ENCODE peak calls at places on chromosomes 5 and 9, in seven cellular contexts. One of them, this sample, is unnamed.
A peak's percentile ranks its signal among the peaks of the same experiment; 100 is the strongest.

GRCh38 chr9:32954642-32955041 is 46.8 kb downstream of the APTX start:
- DNase-seq in lung: no peak
- DNase-seq in non-pigmented ciliary epithelial cell: peak; percentile 32
- DNase-seq in activated effector memory CD4-positive, alpha-beta T cell treated with Interleukin-2 at 50 U/mL for 16 hours: no peak
- DNase-seq in astrocyte of the spinal cord: peak; percentile 56
- DNase-seq in MCF 10A: peak; percentile 20
- DNase-seq in coronary artery: no peak
- DNase-seq in this sample: no peak

GRCh38 chr5:114223866-114224265 is 138.0 kb upstream of the KCNN2 start:
- DNase-seq in lung: no peak
- DNase-seq in non-pigmented ciliary epithelial cell: no peak
- DNase-seq in activated effector memory CD4-positive, alpha-beta T cell treated with Interleukin-2 at 50 U/mL for 16 hours: no peak
- DNase-seq in astrocyte of the spinal cord: peak; percentile 3
- DNase-seq in MCF 10A: peak; percentile 53
- DNase-seq in coronary artery: no peak
- DNase-seq in this sample: no peak

GRCh38 chr9:84239341-84239740 is 101.2 kb downstream of the SLC28A3 start:
- DNase-seq in lung: no peak
- DNase-seq in non-pigmented ciliary epithelial cell: peak; percentile 19
- DNase-seq in activated effector memory CD4-positive, alpha-beta T cell treated with Interleukin-2 at 50 U/mL for 16 hours: no peak
- DNase-seq in astrocyte of the spinal cord: no peak
- DNase-seq in MCF 10A: peak; percentile 26
- DNase-seq in coronary artery: no peak
- DNase-seq in this sample: no peak

GRCh38 chr9:96859461-96860198 is 5.3 kb upstream of the ZNF782 start:
- DNase-seq in lung: no peak
- DNase-seq in non-pigmented ciliary epithelial cell: peak; percentile 66
- DNase-seq in activated effector memory CD4-positive, alpha-beta T cell treated with Interleukin-2 at 50 U/mL for 16 hours: no peak
- DNase-seq in astrocyte of the spinal cord: peak; percentile 77
- DNase-seq in MCF 10A: peak; percentile 93
- DNase-seq in coronary artery: no peak
- DNase-seq in this sample: no peak

GRCh38 chr5:775960-776861 is 8.3 kb downstream of the ZDHHC11B start:
- DNase-seq in lung: peak; percentile 34
- DNase-seq in non-pigmented ciliary epithelial cell: no peak
- DNase-seq in activated effector memory CD4-positive, alpha-beta T cell treated with Interleukin-2 at 50 U/mL for 16 hours: no peak
- DNase-seq in astrocyte of the spinal cord: no peak
- DNase-seq in MCF 10A: no peak
- DNase-seq in coronary artery: no peak
- DNase-seq in this sample: no peak

GRCh38 chr9:89179535-89179919 is 909 bp upstream of the SHC3 start:
- DNase-seq in lung: no peak
- DNase-seq in non-pigmented ciliary epithelial cell: peak; percentile 13
- DNase-seq in activated effector memory CD4-positive, alpha-beta T cell treated with Interleukin-2 at 50 U/mL for 16 hours: no peak
- DNase-seq in astrocyte of the spinal cord: peak; percentile 58
- DNase-seq in MCF 10A: no peak
- DNase-seq in coronary artery: no peak
- DNase-seq in this sample: no peak

GRCh38 chr9:137273095-137273490 is 4.4 kb upstream of the TOR4A start:
- DNase-seq in lung: no peak
- DNase-seq in non-pigmented ciliary epithelial cell: no peak
- DNase-seq in activated effector memory CD4-positive, alpha-beta T cell treated with Interleukin-2 at 50 U/mL for 16 hours: no peak
- DNase-seq in astrocyte of the spinal cord: no peak
- DNase-seq in MCF 10A: no peak
- DNase-seq in coronary artery: no peak
- DNase-seq in this sample: no peak

GRCh38 chr9:12859704-12860251 is 85.0 kb downstream of the LURAP1L start:
- DNase-seq in lung: no peak
- DNase-seq in non-pigmented ciliary epithelial cell: peak; percentile 42
- DNase-seq in activated effector memory CD4-positive, alpha-beta T cell treated with Interleukin-2 at 50 U/mL for 16 hours: no peak
- DNase-seq in astrocyte of the spinal cord: peak; percentile 91
- DNase-seq in MCF 10A: peak; percentile 90
- DNase-seq in coronary artery: no peak
- DNase-seq in this sample: no peak

GRCh38 chr5:158590936-158591863 is 508.5 kb downstream of the EBF1 start:
- DNase-seq in lung: no peak
- DNase-seq in non-pigmented ciliary epithelial cell: no peak
- DNase-seq in activated effector memory CD4-positive, alpha-beta T cell treated with Interleukin-2 at 50 U/mL for 16 hours: no peak
- DNase-seq in astrocyte of the spinal cord: peak; percentile 34
- DNase-seq in MCF 10A: peak; percentile 62
- DNase-seq in coronary artery: no peak
- DNase-seq in this sample: no peak

GRCh38 chr5:95178046-95178651 is 106.7 kb downstream of the MCTP1 start:
- DNase-seq in lung: no peak
- DNase-seq in non-pigmented ciliary epithelial cell: peak; percentile 87
- DNase-seq in activated effector memory CD4-positive, alpha-beta T cell treated with Interleukin-2 at 50 U/mL for 16 hours: no peak
- DNase-seq in astrocyte of the spinal cord: peak; percentile 98
- DNase-seq in MCF 10A: peak; percentile 76
- DNase-seq in coronary artery: no peak
- DNase-seq in this sample: no peak

GRCh38 chr5:109694451-109694891 is 4.7 kb downstream of the MAN2A1 start:
- DNase-seq in lung: no peak
- DNase-seq in non-pigmented ciliary epithelial cell: no peak
- DNase-seq in activated effector memory CD4-positive, alpha-beta T cell treated with Interleukin-2 at 50 U/mL for 16 hours: no peak
- DNase-seq in astrocyte of the spinal cord: peak; percentile 51
- DNase-seq in MCF 10A: peak; percentile 59
- DNase-seq in coronary artery: no peak
- DNase-seq in this sample: no peak

GRCh38 chr5:53481354-53481886 is 991 bp downstream of the FST start:
- DNase-seq in lung: no peak
- DNase-seq in non-pigmented ciliary epithelial cell: no peak
- DNase-seq in activated effector memory CD4-positive, alpha-beta T cell treated with Interleukin-2 at 50 U/mL for 16 hours: no peak
- DNase-seq in astrocyte of the spinal cord: peak; percentile 47
- DNase-seq in MCF 10A: peak; percentile 6
- DNase-seq in coronary artery: no peak
- DNase-seq in this sample: no peak

GRCh38 chr5:74352256-74352655 is 288.3 kb downstream of the ENC1 start:
- DNase-seq in lung: no peak
- DNase-seq in non-pigmented ciliary epithelial cell: no peak
- DNase-seq in activated effector memory CD4-positive, alpha-beta T cell treated with Interleukin-2 at 50 U/mL for 16 hours: no peak
- DNase-seq in astrocyte of the spinal cord: no peak
- DNase-seq in MCF 10A: no peak
- DNase-seq in coronary artery: no peak
- DNase-seq in this sample: no peak

GRCh38 chr5:172857982-172858381 is 23.9 kb downstream of the ERGIC1 start:
- DNase-seq in lung: no peak
- DNase-seq in non-pigmented ciliary epithelial cell: no peak
- DNase-seq in activated effector memory CD4-positive, alpha-beta T cell treated with Interleukin-2 at 50 U/mL for 16 hours: no peak
- DNase-seq in astrocyte of the spinal cord: no peak
- DNase-seq in MCF 10A: no peak
- DNase-seq in coronary artery: no peak
- DNase-seq in this sample: no peak

GRCh38 chr5:142660731-142661130 is 25.2 kb downstream of the FGF1 start:
- DNase-seq in lung: no peak
- DNase-seq in non-pigmented ciliary epithelial cell: no peak
- DNase-seq in activated effector memory CD4-positive, alpha-beta T cell treated with Interleukin-2 at 50 U/mL for 16 hours: no peak
- DNase-seq in astrocyte of the spinal cord: no peak
- DNase-seq in MCF 10A: no peak
- DNase-seq in coronary artery: peak; percentile 68
- DNase-seq in this sample: no peak

GRCh38 chr5:159170021-159170420 is 39.3 kb downstream of the RNF145 start:
- DNase-seq in lung: no peak
- DNase-seq in non-pigmented ciliary epithelial cell: no peak
- DNase-seq in activated effector memory CD4-positive, alpha-beta T cell treated with Interleukin-2 at 50 U/mL for 16 hours: no peak
- DNase-seq in astrocyte of the spinal cord: no peak
- DNase-seq in MCF 10A: no peak
- DNase-seq in coronary artery: no peak
- DNase-seq in this sample: no peak

GRCh38 chr5:146607663-146608315 is 91.8 kb upstream of the GPR151 start:
- DNase-seq in lung: no peak
- DNase-seq in non-pigmented ciliary epithelial cell: no peak
- DNase-seq in activated effector memory CD4-positive, alpha-beta T cell treated with Interleukin-2 at 50 U/mL for 16 hours: no peak
- DNase-seq in astrocyte of the spinal cord: peak; percentile 23
- DNase-seq in MCF 10A: peak; percentile 21
- DNase-seq in coronary artery: no peak
- DNase-seq in this sample: no peak

GRCh38 chr5:33999986-34000385 is 7.9 kb downstream of the AMACR start:
- DNase-seq in lung: no peak
- DNase-seq in non-pigmented ciliary epithelial cell: no peak
- DNase-seq in activated effector memory CD4-positive, alpha-beta T cell treated with Interleukin-2 at 50 U/mL for 16 hours: no peak
- DNase-seq in astrocyte of the spinal cord: no peak
- DNase-seq in MCF 10A: no peak
- DNase-seq in coronary artery: no peak
- DNase-seq in this sample: no peak

GRCh38 chr9:108150736-108151135 is 661.2 kb upstream of the KLF4 start:
- DNase-seq in lung: peak; percentile 38
- DNase-seq in non-pigmented ciliary epithelial cell: no peak
- DNase-seq in activated effector memory CD4-positive, alpha-beta T cell treated with Interleukin-2 at 50 U/mL for 16 hours: no peak
- DNase-seq in astrocyte of the spinal cord: no peak
- DNase-seq in MCF 10A: peak; percentile 47
- DNase-seq in coronary artery: no peak
- DNase-seq in this sample: no peak

GRCh38 chr9:19920401-19920800 is 131.6 kb upstream of the SLC24A2 start:
- DNase-seq in lung: no peak
- DNase-seq in non-pigmented ciliary epithelial cell: no peak
- DNase-seq in activated effector memory CD4-positive, alpha-beta T cell treated with Interleukin-2 at 50 U/mL for 16 hours: no peak
- DNase-seq in astrocyte of the spinal cord: no peak
- DNase-seq in MCF 10A: no peak
- DNase-seq in coronary artery: no peak
- DNase-seq in this sample: no peak

GRCh38 chr5:40386293-40386692 is 293.4 kb upstream of the PTGER4 start:
- DNase-seq in lung: no peak
- DNase-seq in non-pigmented ciliary epithelial cell: no peak
- DNase-seq in activated effector memory CD4-positive, alpha-beta T cell treated with Interleukin-2 at 50 U/mL for 16 hours: no peak
- DNase-seq in astrocyte of the spinal cord: peak; percentile 66
- DNase-seq in MCF 10A: no peak
- DNase-seq in coronary artery: no peak
- DNase-seq in this sample: no peak

GRCh38 chr5:148696438-148697036 is 42.2 kb upstream of the HTR4 start:
- DNase-seq in lung: no peak
- DNase-seq in non-pigmented ciliary epithelial cell: no peak
- DNase-seq in activated effector memory CD4-positive, alpha-beta T cell treated with Interleukin-2 at 50 U/mL for 16 hours: no peak
- DNase-seq in astrocyte of the spinal cord: no peak
- DNase-seq in MCF 10A: no peak
- DNase-seq in coronary artery: no peak
- DNase-seq in this sample: no peak

GRCh38 chr9:115115924-115116323 is 2.0 kb downstream of the TNC start:
- DNase-seq in lung: no peak
- DNase-seq in non-pigmented ciliary epithelial cell: no peak
- DNase-seq in activated effector memory CD4-positive, alpha-beta T cell treated with Interleukin-2 at 50 U/mL for 16 hours: no peak
- DNase-seq in astrocyte of the spinal cord: peak; percentile 63
- DNase-seq in MCF 10A: peak; percentile 86
- DNase-seq in coronary artery: no peak
- DNase-seq in this sample: no peak

GRCh38 chr5:149846021-149846420 is 98.6 kb downstream of the PDE6A start:
- DNase-seq in lung: no peak
- DNase-seq in non-pigmented ciliary epithelial cell: no peak
- DNase-seq in activated effector memory CD4-positive, alpha-beta T cell treated with Interleukin-2 at 50 U/mL for 16 hours: no peak
- DNase-seq in astrocyte of the spinal cord: no peak
- DNase-seq in MCF 10A: no peak
- DNase-seq in coronary artery: no peak
- DNase-seq in this sample: no peak

GRCh38 chr5:100584069-100584468 is 48.9 kb downstream of the FAM174A start:
- DNase-seq in lung: no peak
- DNase-seq in non-pigmented ciliary epithelial cell: no peak
- DNase-seq in activated effector memory CD4-positive, alpha-beta T cell treated with Interleukin-2 at 50 U/mL for 16 hours: no peak
- DNase-seq in astrocyte of the spinal cord: no peak
- DNase-seq in MCF 10A: no peak
- DNase-seq in coronary artery: no peak
- DNase-seq in this sample: no peak

GRCh38 chr9:1005043-1005667 is 28.7 kb downstream of the DMRT3 start:
- DNase-seq in lung: no peak
- DNase-seq in non-pigmented ciliary epithelial cell: peak; percentile 17
- DNase-seq in activated effector memory CD4-positive, alpha-beta T cell treated with Interleukin-2 at 50 U/mL for 16 hours: no peak
- DNase-seq in astrocyte of the spinal cord: peak; percentile 43
- DNase-seq in MCF 10A: peak; percentile 77
- DNase-seq in coronary artery: no peak
- DNase-seq in this sample: no peak

GRCh38 chr5:150762216-150762615 is 3.4 kb upstream of the DCTN4 start:
- DNase-seq in lung: no peak
- DNase-seq in non-pigmented ciliary epithelial cell: no peak
- DNase-seq in activated effector memory CD4-positive, alpha-beta T cell treated with Interleukin-2 at 50 U/mL for 16 hours: no peak
- DNase-seq in astrocyte of the spinal cord: no peak
- DNase-seq in MCF 10A: peak; percentile 76
- DNase-seq in coronary artery: no peak
- DNase-seq in this sample: no peak

GRCh38 chr5:149857499-149857898 is 87.1 kb downstream of the PDE6A start:
- DNase-seq in lung: peak; percentile 66
- DNase-seq in non-pigmented ciliary epithelial cell: no peak
- DNase-seq in activated effector memory CD4-positive, alpha-beta T cell treated with Interleukin-2 at 50 U/mL for 16 hours: no peak
- DNase-seq in astrocyte of the spinal cord: peak; percentile 80
- DNase-seq in MCF 10A: peak; percentile 99
- DNase-seq in coronary artery: no peak
- DNase-seq in this sample: no peak

GRCh38 chr5:39213437-39214207 is 5.7 kb downstream of the FYB1 start:
- DNase-seq in lung: no peak
- DNase-seq in non-pigmented ciliary epithelial cell: no peak
- DNase-seq in activated effector memory CD4-positive, alpha-beta T cell treated with Interleukin-2 at 50 U/mL for 16 hours: no peak
- DNase-seq in astrocyte of the spinal cord: no peak
- DNase-seq in MCF 10A: no peak
- DNase-seq in coronary artery: no peak
- DNase-seq in this sample: no peak

GRCh38 chr5:52884453-52884852 is 96.7 kb downstream of the ITGA1 start:
- DNase-seq in lung: no peak
- DNase-seq in non-pigmented ciliary epithelial cell: no peak
- DNase-seq in activated effector memory CD4-positive, alpha-beta T cell treated with Interleukin-2 at 50 U/mL for 16 hours: no peak
- DNase-seq in astrocyte of the spinal cord: no peak
- DNase-seq in MCF 10A: no peak
- DNase-seq in coronary artery: no peak
- DNase-seq in this sample: no peak

GRCh38 chr9:120475341-120475740 is 104.6 kb downstream of the CDK5RAP2 start:
- DNase-seq in lung: no peak
- DNase-seq in non-pigmented ciliary epithelial cell: peak; percentile 38
- DNase-seq in activated effector memory CD4-positive, alpha-beta T cell treated with Interleukin-2 at 50 U/mL for 16 hours: no peak
- DNase-seq in astrocyte of the spinal cord: peak; percentile 62
- DNase-seq in MCF 10A: peak; percentile 4
- DNase-seq in coronary artery: no peak
- DNase-seq in this sample: no peak

GRCh38 chr5:164553851-164554250 is 1048.4 kb downstream of the MAT2B start:
- DNase-seq in lung: no peak
- DNase-seq in non-pigmented ciliary epithelial cell: no peak
- DNase-seq in activated effector memory CD4-positive, alpha-beta T cell treated with Interleukin-2 at 50 U/mL for 16 hours: no peak
- DNase-seq in astrocyte of the spinal cord: no peak
- DNase-seq in MCF 10A: no peak
- DNase-seq in coronary artery: no peak
- DNase-seq in this sample: no peak

GRCh38 chr5:98454407-98454806 is 319.1 kb upstream of the RGMB start:
- DNase-seq in lung: no peak
- DNase-seq in non-pigmented ciliary epithelial cell: no peak
- DNase-seq in activated effector memory CD4-positive, alpha-beta T cell treated with Interleukin-2 at 50 U/mL for 16 hours: no peak
- DNase-seq in astrocyte of the spinal cord: peak; percentile 27
- DNase-seq in MCF 10A: peak; percentile 31
- DNase-seq in coronary artery: no peak
- DNase-seq in this sample: no peak

GRCh38 chr5:148725675-148726074 is 71.3 kb upstream of the HTR4 start:
- DNase-seq in lung: no peak
- DNase-seq in non-pigmented ciliary epithelial cell: no peak
- DNase-seq in activated effector memory CD4-positive, alpha-beta T cell treated with Interleukin-2 at 50 U/mL for 16 hours: no peak
- DNase-seq in astrocyte of the spinal cord: no peak
- DNase-seq in MCF 10A: no peak
- DNase-seq in coronary artery: no peak
- DNase-seq in this sample: no peak

GRCh38 chr9:34771023-34771422 is 61.1 kb upstream of the CCL21 start:
- DNase-seq in lung: no peak
- DNase-seq in non-pigmented ciliary epithelial cell: no peak
- DNase-seq in activated effector memory CD4-positive, alpha-beta T cell treated with Interleukin-2 at 50 U/mL for 16 hours: no peak
- DNase-seq in astrocyte of the spinal cord: no peak
- DNase-seq in MCF 10A: peak; percentile 77
- DNase-seq in coronary artery: no peak
- DNase-seq in this sample: no peak

GRCh38 chr5:149618581-149619248 is 37.4 kb downstream of the ARHGEF37 start:
- DNase-seq in lung: no peak
- DNase-seq in non-pigmented ciliary epithelial cell: peak; percentile 26
- DNase-seq in activated effector memory CD4-positive, alpha-beta T cell treated with Interleukin-2 at 50 U/mL for 16 hours: no peak
- DNase-seq in astrocyte of the spinal cord: peak; percentile 73
- DNase-seq in MCF 10A: peak; percentile 86
- DNase-seq in coronary artery: no peak
- DNase-seq in this sample: no peak

This sample was measured in T follicular helper cell.